ENCODE peak calls at places on chromosomes 1 and 21, in seven cellular contexts. H is GM23248, F is SK-N-SH, G is hepatocyte, D is psoas muscle, I is colonic mucosa, X is astrocyte. J is an unnamed sample.

GRCh38 chr1:204323887-204324286 is 35.8 kb downstream of the PLEKHA6 start:
- DNase-seq in I (no peak), D (no peak), H (peak; percentile 96), F (no peak), X (peak; percentile 65), G (peak; percentile 85), J (no peak)

GRCh38 chr1:110063781-110064180 is 6.7 kb downstream of the ALX3 start:
- DNase-seq in I (no peak), G (no peak), H (no peak), X (no peak), F (no peak), D (no peak), J (no peak)

GRCh38 chr1:56137090-56137489 is 442.3 kb downstream of the PLPP3 start:
- DNase-seq in D (no peak), F (no peak), I (no peak), X (no peak), H (no peak), G (no peak), J (no peak)

GRCh38 chr1:221567859-221568507 is 173.9 kb downstream of the DUSP10 start:
- DNase-seq in H (no peak), X (no peak), F (no peak), G (no peak), D (no peak), I (no peak), J (peak; percentile 22)

GRCh38 chr21:29299906-29300546 is 1.3 kb downstream of the BACH1 start:
- DNase-seq in X (peak; percentile 98), G (peak; percentile 82), D (peak; percentile 30), I (peak; percentile 60), F (peak; percentile 44), H (peak; percentile 98), J (peak; percentile 44)

GRCh38 chr1:21541835-21542234 is 32.6 kb downstream of the ALPL start:
- DNase-seq in H (peak; percentile 89), X (peak; percentile 91), D (peak; percentile 50), G (no peak), I (no peak), F (no peak), J (peak; percentile 85)

GRCh38 chr1:68384321-68384813 is 65.4 kb downstream of the RPE65 start:
- DNase-seq in G (peak; percentile 80), I (no peak), H (peak; percentile 98), X (peak; percentile 100), D (no peak), F (no peak), J (no peak)

GRCh38 chr1:64630611-64631010 is 114.3 kb upstream of the RAVER2 start:
- DNase-seq in I (no peak), G (no peak), F (no peak), D (no peak), H (no peak), X (no peak), J (no peak)

GRCh38 chr1:93604411-93604810 is 77.2 kb downstream of the BCAR3 start:
- DNase-seq in F (no peak), I (no peak), X (no peak), H (no peak), G (no peak), D (no peak), J (no peak)

GRCh38 chr1:25676488-25676887 is 59.9 kb downstream of the MAN1C1 start:
- DNase-seq in X (peak; percentile 54), I (no peak), H (no peak), D (no peak), G (no peak), F (no peak), J (no peak)

GRCh38 chr1:42010381-42010780 is 91.7 kb upstream of the HIVEP3 start:
- DNase-seq in D (no peak), H (no peak), I (no peak), G (no peak), F (no peak), X (no peak), J (no peak)

GRCh38 chr21:46492851-46493250 is 34.2 kb downstream of the DIP2A start:
- DNase-seq in I (no peak), G (no peak), D (no peak), X (no peak), H (no peak), F (no peak), J (no peak)

GRCh38 chr1:109547412-109548320 is 749 bp upstream of the GNAI3 start:
- DNase-seq in F (no peak), G (peak; percentile 47), X (peak; percentile 13), D (peak; percentile 33), I (peak; percentile 52), H (peak; percentile 64), J (no peak)

GRCh38 chr1:28893403-28894102 is 20.8 kb upstream of the EPB41 start:
- DNase-seq in I (no peak), F (peak; percentile 56), X (no peak), D (no peak), H (peak; percentile 87), G (no peak), J (no peak)

GRCh38 chr21:42626171-42626570 is 27.2 kb upstream of the PDE9A start:
- DNase-seq in D (no peak), H (no peak), F (no peak), I (no peak), G (no peak), X (no peak), J (no peak)

GRCh38 chr1:112754116-112754628 is 39.0 kb upstream of the PPM1J start:
- DNase-seq in D (no peak), X (no peak), H (no peak), G (no peak), I (no peak), F (no peak), J (no peak)

GRCh38 chr1:16124377-16125087 is 31.3 kb downstream of the EPHA2 start:
- DNase-seq in G (no peak), I (no peak), D (no peak), X (no peak), F (no peak), H (no peak), J (no peak)

GRCh38 chr1:158022554-158023278 is 29.3 kb downstream of the KIRREL1 start:
- DNase-seq in H (no peak), X (no peak), I (peak; percentile 33), G (no peak), D (no peak), F (no peak), J (no peak)

GRCh38 chr1:63322944-63323865 is 838 bp downstream of the FOXD3 start:
- DNase-seq in F (peak; percentile 57), G (peak; percentile 56), X (no peak), D (no peak), H (peak; percentile 24), I (peak; percentile 41), J (no peak)

GRCh38 chr1:235111107-235111506 is 17.5 kb downstream of the TOMM20 start:
- DNase-seq in X (no peak), D (no peak), I (no peak), G (no peak), F (no peak), H (no peak), J (no peak)

GRCh38 chr1:42684139-42684538 is 1.9 kb downstream of the YBX1 start:
- DNase-seq in X (no peak), D (no peak), F (peak; percentile 42), H (peak; percentile 18), I (peak; percentile 40), G (no peak), J (no peak)

DNA sequence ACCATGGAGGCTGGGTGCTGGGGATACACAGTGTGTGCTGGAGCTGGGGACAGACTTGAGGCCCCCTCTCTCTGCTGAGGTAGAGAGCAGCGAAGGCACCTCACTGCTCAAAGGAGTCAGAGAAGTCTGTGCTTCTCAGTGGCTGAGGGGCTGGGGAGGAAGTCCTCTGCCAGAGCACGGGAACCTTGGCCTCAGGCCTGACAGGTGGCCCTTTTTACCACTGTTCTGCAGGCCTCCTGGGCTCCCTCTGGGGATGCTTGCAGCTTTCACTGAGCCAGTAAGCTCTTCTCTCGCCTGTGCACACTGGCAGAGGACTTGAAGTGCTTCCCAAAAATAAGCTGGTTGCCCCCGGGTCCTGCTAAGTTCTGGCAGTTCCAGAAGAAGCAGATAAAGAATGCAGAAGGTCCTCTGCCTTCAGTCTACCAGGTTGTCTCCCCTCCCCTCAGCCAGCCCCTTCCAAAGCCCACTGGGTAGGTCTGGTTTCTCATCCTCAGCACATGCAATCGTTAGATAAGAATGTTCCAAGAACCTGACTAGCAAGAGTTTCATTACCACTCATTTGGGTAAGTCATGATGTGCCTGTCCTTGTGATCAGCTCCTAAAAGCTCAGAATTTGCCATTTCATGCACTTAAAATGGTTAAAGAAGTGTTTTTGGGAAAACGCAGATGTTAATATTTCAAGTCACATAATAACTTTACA is 53.9 kb downstream of the TENT5C start:
- DNase-seq in F (no peak), H (no peak), I (no peak), D (no peak), X (no peak), G (no peak), J (no peak)
- H3K27ac ChIP-seq in F (no peak overlapping the region), H (no peak overlapping the region), I (no peak overlapping the region), D (no peak overlapping the region), X (no peak overlapping the region), G (no peak overlapping the region), J (no peak overlapping the region)

DNA sequence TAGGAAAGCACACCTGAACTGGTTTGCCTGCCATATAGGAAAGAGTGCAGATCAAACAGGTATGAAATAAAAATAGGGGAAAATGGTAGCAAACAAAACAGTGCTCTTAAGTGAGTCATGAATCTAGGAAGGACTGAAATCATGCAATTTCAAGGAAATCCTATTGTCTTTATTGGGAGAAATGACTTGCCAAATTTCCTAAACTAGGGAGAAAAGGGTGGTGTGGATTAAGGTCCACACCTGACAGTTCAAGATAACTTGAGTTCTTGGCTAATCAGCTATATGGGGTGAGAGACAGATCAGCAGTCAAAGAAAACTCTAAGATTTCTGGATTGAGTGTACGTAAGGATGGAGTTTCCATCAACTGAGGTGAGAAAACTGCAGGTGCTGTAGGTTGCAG is 101.1 kb downstream of the PRKAB2 start:
- DNase-seq in D (no peak), F (no peak), I (no peak), G (no peak), X (no peak), H (no peak), J (no peak)
- H3K27me3 ChIP-seq in D (peaks cover 58% of the 10 kb centered on the region), F (peaks cover 21% of the 10 kb centered on the region), I (peaks cover 13% of the 10 kb centered on the region), G (peaks cover 13% of the 10 kb centered on the region), X (peaks cover 47% of the 10 kb centered on the region), H (peaks cover 27% of the 10 kb centered on the region), J (peaks cover 3% of the 10 kb centered on the region)

GRCh38 chr1:179144621-179145020 is 62.8 kb downstream of the TOR3A start:
- DNase-seq in H (peak; percentile 78), G (no peak), X (no peak), I (no peak), F (no peak), D (no peak), J (no peak)

GRCh38 chr1:179145521-179145920 is 63.7 kb downstream of the TOR3A start:
- DNase-seq in H (no peak), I (no peak), F (no peak), X (no peak), D (no peak), G (no peak), J (no peak)

GRCh38 chr1:179142889-179143299 is 61.0 kb downstream of the TOR3A start:
- DNase-seq in X (peak; percentile 99), I (no peak), F (no peak), D (no peak), G (peak; percentile 69), H (peak; percentile 98), J (no peak)

GRCh38 chr1:179143332-179143731 is 61.5 kb downstream of the TOR3A start:
- DNase-seq in X (peak; percentile 94), H (peak; percentile 95), F (no peak), I (no peak), D (no peak), G (peak; percentile 23), J (no peak)

GRCh38 chr1:179141592-179142244 is 59.8 kb downstream of the TOR3A start:
- DNase-seq in D (no peak), G (no peak), I (no peak), H (peak; percentile 92), F (no peak), X (peak; percentile 85), J (no peak)
- H3K4me3 ChIP-seq in D (peak overlapping the region; percentile 39), G (no peak overlapping the region), I (no peak overlapping the region), H (peak overlapping the region; percentile 88), F (peak overlapping the region; percentile 53), X (peak overlapping the region; percentile 88), J (peak overlapping the region; percentile 45)

GRCh38 chr1:182603646-182604127 is 502 bp downstream of the RGS16 start:
- DNase-seq in I (no peak), H (peak; percentile 46), G (peak; percentile 40), D (no peak), F (peak; percentile 61), X (no peak), J (no peak)
- H3K27ac ChIP-seq in I (no peak overlapping the region), H (no peak overlapping the region), G (no peak overlapping the region), D (peak overlapping the region; percentile 74), F (no peak overlapping the region), X (no peak overlapping the region), J (no peak overlapping the region)

J was measured in right cardiac atrium.